ENCODE peak calls at places on chromosomes 16 and 17, in four cellular contexts. One of them, this sample, is unnamed. For H3K4me1 and H4K20me1, the result is how much of the 10 kb centered on the place peaks cover.

GRCh38 chr17:82349287-82349701 is 9.8 kb upstream of the TEX19 start:
- DNase-seq in IMR-90: no peak
- DNase-seq in HepG2: no peak
- DNase-seq in hepatocyte: no peak
- DNase-seq in this sample: no peak

GRCh38 chr16:69532761-69533459 is 32.9 kb upstream of the NFAT5 start:
- DNase-seq in hepatocyte: no peak
- DNase-seq in IMR-90: no peak
- DNase-seq in HepG2: no peak
- DNase-seq in this sample: no peak

GRCh38 chr16:27458987-27459688 is 57.2 kb downstream of the IL21R start:
- DNase-seq in IMR-90: no peak
- DNase-seq in HepG2: no peak
- DNase-seq in hepatocyte: no peak
- DNase-seq in this sample: no peak

GRCh38 chr17:16415031-16415924 is at the start of gene TRPV2:
- DNase-seq in HepG2: peak
- DNase-seq in IMR-90: no peak
- DNase-seq in hepatocyte: peak
- DNase-seq in this sample: no peak

GRCh38 chr17:20084621-20085282 is 75.6 kb downstream of the SPECC1 start:
- DNase-seq in hepatocyte: no peak
- DNase-seq in HepG2: no peak
- DNase-seq in IMR-90: no peak
- DNase-seq in this sample: no peak

GRCh38 chr17:81599719-81600486 is 37.0 kb downstream of the NPLOC4 start:
- DNase-seq in IMR-90: peak
- DNase-seq in hepatocyte: no peak
- DNase-seq in HepG2: no peak
- DNase-seq in this sample: no peak

GRCh38 chr16:88706288-88706964 is at the start of the genes CTU2 and RNF166:
- DNase-seq in hepatocyte: peak
- DNase-seq in HepG2: peak
- DNase-seq in IMR-90: peak
- DNase-seq in this sample: no peak

GRCh38 chr16:27424772-27425498 is 23.0 kb downstream of the IL21R start:
- DNase-seq in hepatocyte: no peak
- DNase-seq in HepG2: no peak
- DNase-seq in IMR-90: no peak
- DNase-seq in this sample: no peak

GRCh38 chr16:3609895-3610697 is 1.3 kb downstream of the SLX4 start:
- DNase-seq in IMR-90: no peak
- DNase-seq in hepatocyte: peak
- DNase-seq in HepG2: peak
- DNase-seq in this sample: no peak

GRCh38 chr16:76970087-76970744 is 220.8 kb upstream of the MON1B start:
- DNase-seq in hepatocyte: peak
- DNase-seq in HepG2: no peak
- DNase-seq in IMR-90: no peak
- DNase-seq in this sample: no peak

GRCh38 chr17:68172461-68172954 is 75.3 kb upstream of the AMZ2 start:
- DNase-seq in HepG2: peak
- DNase-seq in hepatocyte: peak
- DNase-seq in IMR-90: peak
- DNase-seq in this sample: peak

GRCh38 chr16:4915226-4915761 is 21.7 kb downstream of the PPL start:
- DNase-seq in IMR-90: peak
- DNase-seq in hepatocyte: no peak
- DNase-seq in HepG2: peak
- DNase-seq in this sample: no peak

GRCh38 chr17:70563301-70563820 is 394.0 kb downstream of the KCNJ2 start:
- DNase-seq in IMR-90: peak
- DNase-seq in hepatocyte: peak
- DNase-seq in HepG2: no peak
- DNase-seq in this sample: no peak

GRCh38 chr17:14201595-14201994 is 35.1 kb downstream of the CDRT15 start:
- DNase-seq in hepatocyte: no peak
- DNase-seq in IMR-90: no peak
- DNase-seq in HepG2: no peak
- DNase-seq in this sample: no peak

GRCh38 chr17:49575524-49576120 is at the start of gene NXPH3:
- DNase-seq in HepG2: peak
- DNase-seq in IMR-90: peak
- DNase-seq in hepatocyte: peak
- DNase-seq in this sample: no peak

GRCh38 chr16:35391328-35391727 is 1931.9 kb downstream of the TP53TG3F start:
- DNase-seq in HepG2: peak
- DNase-seq in IMR-90: peak
- DNase-seq in hepatocyte: no peak
- DNase-seq in this sample: peak

GRCh38 chr16:86517652-86518258 is 7.4 kb downstream of the FOXF1 start:
- DNase-seq in hepatocyte: peak
- DNase-seq in IMR-90: peak
- DNase-seq in HepG2: peak
- DNase-seq in this sample: no peak

GRCh38 chr16:52271088-52271487 is 275.9 kb downstream of the TOX3 start:
- DNase-seq in hepatocyte: no peak
- DNase-seq in HepG2: no peak
- DNase-seq in IMR-90: no peak
- DNase-seq in this sample: no peak

GRCh38 chr16:72066747-72067146 is 3.7 kb downstream of the HPR start:
- DNase-seq in HepG2: peak
- DNase-seq in IMR-90: peak
- DNase-seq in hepatocyte: peak
- DNase-seq in this sample: no peak

GRCh38 chr16:84058664-84059063 is 16.1 kb upstream of the SLC38A8 start:
- DNase-seq in HepG2: no peak
- DNase-seq in IMR-90: no peak
- DNase-seq in hepatocyte: no peak
- DNase-seq in this sample: no peak

GRCh38 chr17:836154-836553 is 54.0 kb downstream of the MRM3 start:
- DNase-seq in IMR-90: no peak
- DNase-seq in hepatocyte: no peak
- DNase-seq in HepG2: no peak
- DNase-seq in this sample: no peak

GRCh38 chr17:9307313-9307998 is 268.2 kb downstream of the STX8 start:
- DNase-seq in HepG2: no peak
- DNase-seq in IMR-90: peak
- DNase-seq in hepatocyte: no peak
- DNase-seq in this sample: no peak

GRCh38 chr16:52617591-52617990 is 70.6 kb upstream of the TOX3 start:
- DNase-seq in IMR-90: no peak
- DNase-seq in hepatocyte: no peak
- DNase-seq in HepG2: no peak
- DNase-seq in this sample: no peak

GRCh38 chr17:1122681-1123396 is 56.9 kb downstream of the ABR start:
- DNase-seq in hepatocyte: peak
- DNase-seq in HepG2: peak
- DNase-seq in IMR-90: peak
- DNase-seq in this sample: no peak

GRCh38 chr16:19666451-19666850 is 51.6 kb downstream of the KNOP1 start:
- DNase-seq in hepatocyte: no peak
- DNase-seq in IMR-90: no peak
- DNase-seq in HepG2: no peak
- DNase-seq in this sample: no peak

GRCh38 chr16:31093132-31093703 is 1.4 kb downstream of the VKORC1 start:
- DNase-seq in IMR-90: peak
- DNase-seq in HepG2: peak
- DNase-seq in hepatocyte: peak
- DNase-seq in this sample: no peak

GRCh38 chr16:85074225-85074914 is 37.9 kb downstream of the CIBAR2 start:
- DNase-seq in HepG2: no peak
- DNase-seq in hepatocyte: no peak
- DNase-seq in IMR-90: no peak
- DNase-seq in this sample: no peak

GRCh38 chr17:38898812-38899348 is 26.5 kb upstream of the LASP1NB start:
- DNase-seq in HepG2: no peak
- DNase-seq in hepatocyte: no peak
- DNase-seq in IMR-90: no peak
- DNase-seq in this sample: no peak
- H3K4me1 ChIP-seq in HepG2: under half
- H3K4me1 ChIP-seq in hepatocyte: under half
- H3K4me1 ChIP-seq in IMR-90: under half
- H3K4me1 ChIP-seq in this sample: under half

GRCh38 chr17:42673266-42673884 is 3.4 kb downstream of the PLEKHH3 start:
- DNase-seq in hepatocyte: no peak
- DNase-seq in IMR-90: no peak
- DNase-seq in HepG2: no peak
- DNase-seq in this sample: no peak
- H3K4me3 ChIP-seq in hepatocyte: no peak
- H3K4me3 ChIP-seq in IMR-90: no peak
- H3K4me3 ChIP-seq in HepG2: no peak
- H3K4me3 ChIP-seq in this sample: peak

GRCh38 chr17:32452281-32452680 is 8.0 kb downstream of the PSMD11 start:
- DNase-seq in HepG2: no peak
- DNase-seq in IMR-90: peak
- DNase-seq in hepatocyte: no peak
- DNase-seq in this sample: no peak
- H4K20me1 ChIP-seq in HepG2: under half
- H4K20me1 ChIP-seq in IMR-90: under half
- H4K20me1 ChIP-seq in hepatocyte: under half
- H4K20me1 ChIP-seq in this sample: under half

DNA sequence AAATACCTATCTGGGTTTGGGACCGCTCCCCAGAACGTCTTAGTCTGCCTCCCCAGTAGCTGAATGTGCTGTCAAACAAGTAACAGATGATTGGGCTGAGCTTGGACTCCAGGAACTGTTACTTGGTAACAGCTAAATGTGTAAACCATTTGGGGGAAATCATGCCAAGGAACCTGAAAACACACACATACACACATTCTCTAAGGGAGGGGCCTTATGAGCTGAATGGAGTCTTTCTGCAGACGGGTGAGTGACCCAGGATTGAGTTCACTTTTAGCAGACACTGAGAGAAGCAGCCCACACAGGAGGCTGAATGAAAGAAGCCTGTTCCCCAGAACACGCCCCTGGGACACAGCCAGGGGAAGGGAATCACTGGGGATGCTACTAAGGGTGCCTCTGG is 1.6 kb downstream of the ACLY start:
- DNase-seq in IMR-90: peak
- DNase-seq in HepG2: peak
- DNase-seq in hepatocyte: peak
- DNase-seq in this sample: no peak
- H3K4me1 ChIP-seq in IMR-90: under half
- H3K4me1 ChIP-seq in HepG2: half or more
- H3K4me1 ChIP-seq in hepatocyte: half or more
- H3K4me1 ChIP-seq in this sample: under half

GRCh38 chr17:40068129-40068581 is 5.4 kb downstream of the THRA start:
- DNase-seq in hepatocyte: no peak
- DNase-seq in HepG2: no peak
- DNase-seq in IMR-90: no peak
- DNase-seq in this sample: no peak
- H3K4me3 ChIP-seq in hepatocyte: no peak
- H3K4me3 ChIP-seq in HepG2: no peak
- H3K4me3 ChIP-seq in IMR-90: no peak
- H3K4me3 ChIP-seq in this sample: peak

DNA sequence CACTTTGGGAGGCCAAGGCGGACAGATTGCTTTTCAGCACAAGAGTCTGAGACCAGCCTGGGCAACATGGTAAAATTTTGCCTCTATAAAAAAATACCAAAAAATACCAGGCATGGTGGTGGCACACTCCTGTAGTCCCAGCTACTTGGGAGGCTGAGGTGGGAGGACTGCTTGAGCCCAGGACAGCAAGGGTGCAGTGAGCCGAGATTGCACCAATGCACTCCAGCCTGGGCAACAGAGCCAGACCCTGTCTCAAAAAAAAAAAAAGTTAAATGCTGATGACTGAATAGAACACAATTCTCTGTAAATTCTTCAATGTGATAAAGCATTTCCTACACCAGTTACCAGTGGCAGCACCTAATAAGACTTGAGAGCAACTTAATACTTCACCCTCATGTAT is 65.7 kb downstream of the KANSL1 start:
- DNase-seq in HepG2: no peak
- DNase-seq in hepatocyte: no peak
- DNase-seq in IMR-90: no peak
- DNase-seq in this sample: no peak
- H4K20me1 ChIP-seq in HepG2: half or more
- H4K20me1 ChIP-seq in hepatocyte: half or more
- H4K20me1 ChIP-seq in IMR-90: half or more
- H4K20me1 ChIP-seq in this sample: under half

GRCh38 chr17:37820313-37821024 is 75.6 kb upstream of the HNF1B start:
- DNase-seq in hepatocyte: no peak
- DNase-seq in IMR-90: no peak
- DNase-seq in HepG2: no peak
- DNase-seq in this sample: no peak
- H3K4me1 ChIP-seq in hepatocyte: under half
- H3K4me1 ChIP-seq in IMR-90: under half
- H3K4me1 ChIP-seq in HepG2: under half
- H3K4me1 ChIP-seq in this sample: half or more

GRCh38 chr17:48545539-48545938 is 630 bp upstream of the HOXB2 start:
- DNase-seq in IMR-90: peak
- DNase-seq in HepG2: no peak
- DNase-seq in hepatocyte: no peak
- DNase-seq in this sample: no peak

GRCh38 chr17:48547839-48548686 is 3.2 kb upstream of the HOXB2 start:
- DNase-seq in HepG2: no peak
- DNase-seq in IMR-90: peak
- DNase-seq in hepatocyte: no peak
- DNase-seq in this sample: no peak

GRCh38 chr17:48548687-48549621 is 4.0 kb upstream of the HOXB2 start:
- DNase-seq in HepG2: no peak
- DNase-seq in hepatocyte: no peak
- DNase-seq in IMR-90: peak
- DNase-seq in this sample: no peak

GRCh38 chr17:48546187-48546923 is 1.4 kb upstream of the HOXB2 start:
- DNase-seq in IMR-90: peak
- DNase-seq in hepatocyte: no peak
- DNase-seq in HepG2: no peak
- DNase-seq in this sample: no peak

GRCh38 chr17:48546924-48547838 is 2.3 kb upstream of the HOXB2 start:
- DNase-seq in HepG2: no peak
- DNase-seq in IMR-90: peak
- DNase-seq in hepatocyte: peak
- DNase-seq in this sample: no peak
- H3K4me3 ChIP-seq in HepG2: no peak
- H3K4me3 ChIP-seq in IMR-90: peak
- H3K4me3 ChIP-seq in hepatocyte: no peak
- H3K4me3 ChIP-seq in this sample: no peak

DNA sequence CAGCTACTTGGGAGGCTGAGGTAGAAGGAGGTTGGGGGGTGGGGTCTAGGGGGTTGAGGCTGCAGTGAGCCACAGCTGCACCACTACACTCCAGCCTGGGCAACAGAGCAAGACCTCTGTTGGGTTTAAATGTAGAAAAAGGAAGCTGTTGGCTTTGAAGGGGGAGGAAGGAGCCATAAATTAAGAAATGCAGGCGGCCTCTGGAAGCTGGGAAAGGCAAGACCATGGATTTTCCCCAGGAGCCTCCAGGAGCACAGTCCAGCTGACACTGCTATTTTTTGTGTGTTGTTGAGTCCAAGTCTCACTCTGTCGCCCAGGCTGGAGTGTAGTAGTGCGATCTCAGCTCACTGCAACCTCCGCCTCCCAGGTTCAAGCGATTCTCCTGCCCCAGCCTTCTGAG is 15.9 kb downstream of the LITAF start:
- DNase-seq in hepatocyte: no peak
- DNase-seq in IMR-90: no peak
- DNase-seq in HepG2: no peak
- DNase-seq in this sample: no peak
- H4K20me1 ChIP-seq in hepatocyte: half or more
- H4K20me1 ChIP-seq in IMR-90: half or more
- H4K20me1 ChIP-seq in HepG2: under half
- H4K20me1 ChIP-seq in this sample: under half